ENCODE peak calls at places on chromosomes 3 and 15, in eight cellular contexts. F, G, K, J, U, Y, N and P are unnamed samples.

GRCh38 chr15:89761009-89761831 is 10.2 kb upstream of the MESP1 start:
- DNase-seq in U (no peak), G (no peak), K (no peak), J (no peak), N (no peak), Y (no peak), F (no peak), P (no peak)

GRCh38 chr3:127637546-127637945 is 8.6 kb downstream of the PODXL2 start:
- DNase-seq in K (peak; percentile 80), Y (no peak), N (no peak), U (peak; percentile 25), F (no peak), J (no peak), G (no peak), P (no peak)

GRCh38 chr3:9352917-9353823 is 9.7 kb upstream of the THUMPD3 start:
- DNase-seq in K (peak; percentile 62), G (peak; percentile 78), N (peak; percentile 77), J (peak; percentile 63), U (peak; percentile 86), F (peak; percentile 58), Y (peak; percentile 79), P (peak; percentile 21)

GRCh38 chr15:35557544-35557943 is 11.6 kb upstream of the DPH6 start:
- DNase-seq in N (peak; percentile 28), K (no peak), Y (peak; percentile 90), U (no peak), F (peak; percentile 31), J (peak; percentile 36), G (no peak), P (peak; percentile 80)

GRCh38 chr15:75202251-75203016 is 752 bp downstream of the C15orf39 start:
- DNase-seq in U (no peak), J (peak; percentile 75), K (peak; percentile 60), F (peak; percentile 62), Y (peak; percentile 86), G (peak; percentile 62), N (peak; percentile 46), P (no peak)

GRCh38 chr15:82709421-82710207 is at the start of gene AP3B2:
- DNase-seq in Y (peak; percentile 49), G (peak; percentile 96), K (peak; percentile 79), N (peak; percentile 77), U (peak; percentile 87), F (peak; percentile 60), J (peak; percentile 69), P (no peak)

GRCh38 chr15:31472636-31473383 is 146.2 kb downstream of the KLF13 start:
- DNase-seq in F (no peak), U (peak; percentile 52), G (peak; percentile 46), N (no peak), Y (peak; percentile 64), K (no peak), J (no peak), P (no peak)

GRCh38 chr3:87191641-87192040 is 35.5 kb upstream of the CHMP2B start:
- DNase-seq in J (no peak), N (no peak), K (no peak), G (no peak), F (no peak), Y (no peak), U (no peak), P (no peak)

GRCh38 chr3:69761896-69762789 is 22.9 kb downstream of the MITF start:
- DNase-seq in U (peak; percentile 94), K (no peak), Y (peak; percentile 88), G (no peak), J (no peak), F (peak; percentile 56), N (no peak), P (no peak)

GRCh38 chr3:43017038-43017437 is 37.9 kb downstream of the GASK1A start:
- DNase-seq in Y (no peak), J (no peak), U (no peak), F (no peak), N (no peak), K (no peak), G (no peak), P (no peak)

GRCh38 chr3:42024578-42025387 is 62.9 kb upstream of the ULK4 start:
- DNase-seq in N (no peak), J (no peak), U (no peak), G (peak; percentile 19), F (no peak), Y (no peak), K (no peak), P (no peak)

GRCh38 chr15:89839424-89839823 is 24.8 kb upstream of the ANPEP start:
- DNase-seq in U (no peak), Y (no peak), J (no peak), N (no peak), F (no peak), G (no peak), K (peak; percentile 26), P (no peak)

GRCh38 chr3:147410126-147410517 is 957 bp downstream of the ZIC1 start:
- DNase-seq in N (no peak), K (no peak), Y (no peak), J (no peak), U (no peak), F (no peak), G (no peak), P (no peak)

GRCh38 chr3:8239718-8240698 is 261.6 kb upstream of the LMCD1 start:
- DNase-seq in N (peak; percentile 1), Y (peak; percentile 59), J (peak; percentile 52), F (peak; percentile 15), K (peak; percentile 48), U (peak; percentile 35), G (peak; percentile 67), P (peak; percentile 48)

GRCh38 chr3:195762249-195762585 is 41.4 kb downstream of the MUC20 start:
- DNase-seq in G (no peak), J (no peak), N (no peak), U (no peak), K (no peak), F (no peak), Y (no peak), P (no peak)

GRCh38 chr15:86624261-86625036 is 544.8 kb downstream of the AGBL1 start:
- DNase-seq in N (peak; percentile 78), J (peak; percentile 95), G (peak; percentile 77), K (peak; percentile 84), F (peak; percentile 89), U (peak; percentile 57), Y (peak; percentile 6), P (no peak)

GRCh38 chr15:66047321-66048024 is 178.2 kb downstream of the RAB11A start:
- DNase-seq in N (no peak), K (no peak), Y (no peak), U (no peak), G (no peak), J (no peak), F (no peak), P (no peak)

GRCh38 chr3:46948830-46949671 is 27.5 kb downstream of the CCDC12 start:
- DNase-seq in G (peak; percentile 39), F (no peak), K (peak; percentile 77), Y (no peak), N (peak; percentile 35), J (no peak), U (no peak), P (no peak)

GRCh38 chr15:85008474-85009260 is 27.0 kb downstream of the PDE8A start:
- DNase-seq in J (no peak), F (no peak), K (peak; percentile 45), G (no peak), U (no peak), Y (no peak), N (no peak), P (no peak)

GRCh38 chr15:66941231-66941711 is 124.1 kb upstream of the SMAD3 start:
- DNase-seq in N (no peak), F (no peak), J (no peak), Y (no peak), K (no peak), G (no peak), U (no peak), P (no peak)

GRCh38 chr3:76152028-76152427 is 366.7 kb upstream of the ZNF717 start:
- DNase-seq in K (no peak), N (no peak), Y (no peak), J (no peak), U (no peak), G (no peak), F (no peak), P (no peak)

GRCh38 chr15:85771781-85772445 is 22.8 kb downstream of the KLHL25 start:
- DNase-seq in U (no peak), K (no peak), F (no peak), N (no peak), G (no peak), J (no peak), Y (peak; percentile 13), P (no peak)

GRCh38 chr3:127679534-127680145 is 6.9 kb downstream of the ABTB1 start:
- DNase-seq in J (no peak), F (no peak), U (no peak), G (peak; percentile 49), K (no peak), Y (no peak), N (no peak), P (no peak)

GRCh38 chr3:133595341-133595740 is 21.9 kb downstream of the CDV3 start:
- DNase-seq in F (peak; percentile 60), J (no peak), U (no peak), G (no peak), N (peak; percentile 32), K (no peak), Y (peak; percentile 65), P (no peak)

GRCh38 chr3:195123196-195123805 is 147.7 kb downstream of the XXYLT1 start:
- DNase-seq in K (no peak), N (peak; percentile 33), J (no peak), G (peak; percentile 48), F (no peak), U (no peak), Y (peak; percentile 32), P (no peak)

GRCh38 chr15:69603369-69604049 is 150.9 kb downstream of the RPLP1 start:
- DNase-seq in J (no peak), G (no peak), K (no peak), F (no peak), N (no peak), Y (no peak), U (no peak), P (no peak)

GRCh38 chr15:51103330-51103729 is 8.6 kb upstream of the TNFAIP8L3 start:
- DNase-seq in J (no peak), G (no peak), F (no peak), Y (peak; percentile 89), N (no peak), U (no peak), K (no peak), P (no peak)

GRCh38 chr3:195209836-195210551 is 61.0 kb downstream of the XXYLT1 start:
- DNase-seq in Y (peak; percentile 60), F (no peak), U (no peak), K (no peak), N (no peak), G (peak; percentile 14), J (no peak), P (no peak)

GRCh38 chr15:37995461-37996347 is 61.3 kb downstream of the TMCO5A start:
- DNase-seq in F (peak; percentile 24), J (peak; percentile 58), N (peak; percentile 12), G (peak; percentile 35), Y (peak; percentile 75), U (peak; percentile 78), K (peak; percentile 13), P (peak; percentile 45)

GRCh38 chr3:14412831-14413380 is 10.5 kb downstream of the SLC6A6 start:
- DNase-seq in F (no peak), J (no peak), Y (no peak), K (no peak), G (peak; percentile 47), U (peak; percentile 52), N (no peak), P (no peak)

GRCh38 chr15:40468850-40469249 is 1.9 kb upstream of the CHST14 start:
- DNase-seq in F (no peak), J (no peak), N (no peak), Y (no peak), K (peak; percentile 23), U (no peak), G (no peak), P (no peak)

GRCh38 chr3:129369711-129370110 is 58.7 kb downstream of the EFCAB12 start:
- DNase-seq in G (no peak), N (no peak), K (no peak), J (no peak), Y (no peak), F (no peak), U (no peak), P (no peak)

GRCh38 chr15:40845511-40846284 is 1.9 kb downstream of the SPINT1 start:
- DNase-seq in N (no peak), Y (no peak), U (no peak), J (peak; percentile 94), G (peak; percentile 50), F (peak; percentile 76), K (no peak), P (no peak)

GRCh38 chr3:197117107-197117506 is 87.5 kb upstream of the MELTF start:
- DNase-seq in G (no peak), Y (peak; percentile 17), U (no peak), J (no peak), F (no peak), K (no peak), N (no peak), P (no peak)